ENCODE peak calls at places on chromosomes 2 and 18, in four cellular contexts. T is HCT116, E is GM23338, U is neural progenitor cell. H is an unnamed sample.

GRCh38 chr2:222903234-222904220 is 42.7 kb downstream of the ACSL3 start:
- DNase-seq in T (no peak), U (peak; percentile 56), E (peak; percentile 73), H (peak; percentile 67)

GRCh38 chr2:9099341-9099751 is 95.9 kb upstream of the MBOAT2 start:
- DNase-seq in T (no peak), E (no peak), U (no peak), H (no peak)

GRCh38 chr2:218895758-218896500 is 15.3 kb downstream of the WNT10A start:
- DNase-seq in U (no peak), E (peak; percentile 32), T (no peak), H (no peak)

GRCh38 chr2:143357956-143358355 is 228.7 kb downstream of the ARHGAP15 start:
- DNase-seq in U (peak; percentile 21), E (no peak), T (no peak), H (no peak)

GRCh38 chr18:67705748-67706147 is 189.2 kb upstream of the DSEL start:
- DNase-seq in E (peak; percentile 68), U (peak; percentile 49), T (no peak), H (no peak)

GRCh38 chr2:163800889-163801498 is 65.2 kb upstream of the FIGN start:
- DNase-seq in E (no peak), U (peak; percentile 15), T (no peak), H (no peak)

GRCh38 chr2:108219688-108220087 is 20.1 kb upstream of the SULT1C3 start:
- DNase-seq in T (no peak), U (no peak), E (no peak), H (no peak)

GRCh38 chr2:179049203-179049545 is 763 bp downstream of the CCDC141 start:
- DNase-seq in T (no peak), U (no peak), E (no peak), H (peak; percentile 13)

GRCh38 chr2:197926673-197927072 is 122.3 kb downstream of the PLCL1 start:
- DNase-seq in E (no peak), U (no peak), T (no peak), H (no peak)

GRCh38 chr18:34023471-34023870 is 201.2 kb downstream of the NOL4 start:
- DNase-seq in E (peak; percentile 74), T (no peak), U (peak; percentile 5), H (no peak)

GRCh38 chr18:3625717-3626091 is 175.7 kb downstream of the TGIF1 start:
- DNase-seq in U (no peak), E (no peak), T (no peak), H (no peak)

GRCh38 chr2:158502984-158503383 is 46.2 kb downstream of the PKP4 start:
- DNase-seq in T (no peak), E (no peak), U (no peak), H (no peak)

GRCh38 chr2:28357948-28358667 is 34.5 kb upstream of the FOSL2 start:
- DNase-seq in U (no peak), T (no peak), E (no peak), H (no peak)

GRCh38 chr2:121902171-121902591 is 146.7 kb downstream of the TSN start:
- DNase-seq in E (peak; percentile 70), U (peak; percentile 23), T (no peak), H (no peak)

GRCh38 chr2:173657996-173658717 is 303.5 kb downstream of the CDCA7 start:
- DNase-seq in T (peak; percentile 34), E (no peak), U (no peak), H (no peak)

GRCh38 chr2:79105259-79105658 is 15.0 kb upstream of the REG1A start:
- DNase-seq in U (no peak), T (no peak), E (peak; percentile 23), H (no peak)

GRCh38 chr2:240881913-240882312 is 13.3 kb downstream of the AGXT start:
- DNase-seq in T (no peak), U (no peak), E (no peak), H (no peak)

GRCh38 chr2:43131051-43131889 is 95.1 kb downstream of the ZFP36L2 start:
- DNase-seq in U (peak; percentile 41), T (peak; percentile 89), E (peak; percentile 70), H (peak; percentile 93)

GRCh38 chr2:8543412-8544167 is 138.3 kb upstream of the ID2 start:
- DNase-seq in E (no peak), T (no peak), U (no peak), H (peak; percentile 91)

GRCh38 chr18:79353238-79353637 is 42.5 kb upstream of the NFATC1 start:
- DNase-seq in T (no peak), U (peak; percentile 53), E (peak; percentile 61), H (no peak)

GRCh38 chr18:23453657-23454011 is 547 bp downstream of the RIOK3 start:
- DNase-seq in E (no peak), U (no peak), T (no peak), H (peak; percentile 29)

GRCh38 chr2:12555012-12555645 is 161.6 kb upstream of the TRIB2 start:
- DNase-seq in U (peak; percentile 49), T (no peak), E (no peak), H (no peak)

GRCh38 chr2:201344663-201345366 is 12.3 kb downstream of the FLACC1 start:
- DNase-seq in U (peak; percentile 25), T (no peak), E (peak; percentile 63), H (peak; percentile 61)

GRCh38 chr2:86072271-86072858 is 33.3 kb downstream of the POLR1A start:
- DNase-seq in E (no peak), U (no peak), T (no peak), H (peak; percentile 60)

GRCh38 chr18:36942264-36942663 is 113.3 kb downstream of the KIAA1328 start:
- DNase-seq in T (peak; percentile 18), E (peak; percentile 66), U (peak; percentile 48), H (peak; percentile 16)

GRCh38 chr2:24643051-24643450 is 150.1 kb downstream of the PTRHD1 start:
- DNase-seq in U (no peak), T (no peak), E (no peak), H (no peak)

GRCh38 chr2:11092693-11093335 is 62.5 kb upstream of the SLC66A3 start:
- DNase-seq in U (no peak), E (no peak), T (no peak), H (no peak)

GRCh38 chr2:45849491-45850283 is 198.2 kb downstream of the PRKCE start:
- DNase-seq in E (no peak), U (no peak), T (no peak), H (no peak)

GRCh38 chr18:11412790-11413189 is 196.6 kb upstream of the SLC35G4 start:
- DNase-seq in U (no peak), E (no peak), T (no peak), H (no peak)

GRCh38 chr2:127403460-127403859 is 14.8 kb upstream of the PROC start:
- DNase-seq in T (no peak), U (no peak), E (no peak), H (no peak)

GRCh38 chr2:97676620-97677019 is 7.1 kb downstream of the C2orf92 start:
- DNase-seq in U (no peak), T (no peak), E (no peak), H (no peak)

GRCh38 chr2:167487728-167488127 is 599.4 kb downstream of the XIRP2 start:
- DNase-seq in E (no peak), T (no peak), U (no peak), H (no peak)

GRCh38 chr2:17644997-17645715 is 104.7 kb downstream of the VSNL1 start:
- DNase-seq in T (no peak), U (no peak), E (no peak), H (no peak)
- TF ChIP-seq EZH2phosphoT487 in T (no peak), U (no peak), E (no peak), H (no peak)

DNA sequence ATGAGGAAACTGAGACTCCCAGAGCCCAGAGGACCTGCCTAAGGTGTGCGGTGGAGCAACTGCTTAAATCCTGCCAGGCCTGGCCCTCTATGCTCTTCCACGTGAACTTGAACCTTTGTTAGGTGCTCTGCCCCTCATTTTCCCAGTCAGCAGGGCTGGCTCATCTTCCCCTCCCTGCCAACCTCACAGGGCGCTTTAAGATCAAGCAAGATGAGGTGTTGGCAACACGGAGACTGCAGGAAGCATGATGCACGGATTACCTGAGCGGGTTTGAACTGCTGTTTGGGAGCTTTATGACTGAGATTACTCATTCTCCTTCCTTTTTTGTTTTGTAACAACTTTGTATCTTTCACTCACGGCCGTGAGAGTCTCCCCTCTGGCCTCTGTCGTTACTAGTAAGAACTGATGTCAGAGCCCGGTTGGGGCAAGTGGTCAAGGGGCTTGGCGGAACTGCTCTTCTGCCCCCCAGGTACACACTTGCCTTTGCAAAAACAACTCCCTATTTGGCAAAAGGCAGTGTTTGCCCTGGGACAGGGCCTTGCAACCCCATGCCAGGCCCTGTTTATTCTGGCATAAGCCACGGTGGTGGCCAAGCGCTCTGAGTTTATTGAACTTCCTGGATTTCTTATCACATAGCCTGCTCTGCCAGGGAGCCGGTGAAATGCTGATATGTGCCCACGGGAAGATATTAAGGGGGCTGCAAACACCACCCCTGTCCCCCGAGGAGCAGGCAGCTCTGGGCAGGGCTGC is 127.8 kb downstream of the INHBB start:
- DNase-seq in U (no peak), T (no peak), E (no peak), H (no peak)
- H3K4me2 ChIP-seq in U (no peak overlapping the region), T (no peak overlapping the region), E (no peak overlapping the region), H (no peak overlapping the region)

DNA sequence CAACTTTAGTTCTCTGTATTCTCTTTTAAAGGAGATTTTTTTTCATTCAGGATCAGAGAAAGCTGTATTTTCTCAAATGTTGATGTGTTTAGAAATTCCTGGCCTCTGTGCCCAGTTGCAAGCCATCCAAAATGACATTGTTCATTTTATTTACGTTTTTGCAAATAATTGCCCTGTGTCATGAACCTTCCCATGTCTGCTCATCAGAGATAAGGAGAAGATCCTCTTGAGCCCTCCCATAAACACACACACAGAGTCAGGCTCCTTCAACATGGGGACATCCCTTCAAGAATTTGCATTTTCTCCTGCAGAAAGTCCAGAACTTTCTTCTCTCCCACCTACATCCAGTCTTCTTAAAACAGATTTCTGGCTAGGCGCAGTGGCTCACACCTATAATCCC is 258.8 kb downstream of the GBX2 start:
- DNase-seq in T (no peak), U (no peak), E (no peak), H (no peak)
- H2AFZ ChIP-seq in T (no peak overlapping the region), U (no peak overlapping the region), E (no peak overlapping the region), H (no peak overlapping the region)

DNA sequence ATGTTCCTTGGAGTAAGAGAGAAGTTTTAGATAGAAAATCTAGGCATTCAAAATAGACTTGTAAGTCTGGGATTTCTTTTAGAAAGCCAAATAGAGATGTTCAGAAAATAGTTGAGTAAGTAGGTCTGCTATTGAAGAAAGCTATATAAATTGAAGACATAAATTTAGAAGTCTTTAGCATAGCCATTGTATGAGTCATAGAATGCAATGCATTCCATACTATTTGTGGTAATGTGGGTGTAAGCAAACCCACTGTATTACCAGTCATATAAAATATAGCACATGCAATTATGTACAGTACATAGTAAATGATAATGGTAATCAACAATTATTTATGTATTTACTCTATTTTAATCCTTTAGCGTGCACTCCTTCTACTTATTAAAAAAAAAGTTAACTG is 14.1 kb downstream of the MC4R start:
- DNase-seq in U (no peak), E (no peak), T (no peak), H (no peak)
- TF ChIP-seq EZH2phosphoT487 in U (no peak), E (no peak), T (no peak), H (no peak)

DNA sequence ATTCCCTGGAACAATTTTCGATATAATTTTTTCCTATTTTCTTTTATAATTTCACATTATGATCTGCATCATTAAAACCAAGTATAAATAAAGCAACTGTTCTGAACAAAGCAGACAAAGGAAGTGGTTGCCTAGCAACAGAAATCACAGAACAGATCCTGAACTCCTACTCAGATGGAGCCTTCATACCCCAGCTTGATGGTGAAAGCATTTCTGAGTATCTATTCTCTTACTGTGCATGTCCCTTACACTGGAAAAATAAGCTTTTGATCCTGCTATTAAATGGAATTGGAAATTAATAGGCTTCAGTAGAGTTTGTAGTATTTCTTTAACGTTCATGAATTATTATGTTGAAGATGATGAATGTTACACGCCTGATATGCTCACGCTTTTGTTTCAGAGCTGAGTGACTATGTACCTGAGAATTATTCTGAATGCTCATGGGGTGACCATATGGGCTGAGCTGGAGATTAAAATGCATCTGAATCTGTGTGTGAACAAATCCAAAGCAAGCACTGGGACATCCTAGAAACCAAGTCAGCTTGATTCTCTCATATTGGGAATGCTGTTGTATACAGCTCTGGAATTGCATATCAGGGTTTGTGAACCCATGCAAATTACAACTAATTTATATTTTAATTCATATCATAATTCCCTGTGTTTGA is 254.0 kb downstream of the KCNJ3 start:
- DNase-seq in T (no peak), E (peak; percentile 62), U (peak; percentile 64), H (peak; percentile 5)
- H3K4me2 ChIP-seq in T (no peak overlapping the region), E (no peak overlapping the region), U (no peak overlapping the region), H (no peak overlapping the region)